ENCODE peak calls at places on chromosomes 12 and 14, in five cellular contexts. B, F, C, U and M are unnamed samples.

GRCh38 chr14:60249321-60250251 is 565 bp downstream of the PPM1A start:
- DNase-seq in B (peak), F (peak), C (peak), U (peak), M (peak)

GRCh38 chr14:89451229-89451628 is 34.2 kb upstream of the FOXN3 start:
- DNase-seq in B (no peak), F (no peak), C (no peak), U (no peak), M (no peak)

GRCh38 chr12:44558340-44559100 is 317.6 kb downstream of the NELL2 start:
- DNase-seq in B (no peak), F (no peak), C (no peak), U (no peak), M (no peak)

GRCh38 chr12:124727922-124728321 is 135.7 kb downstream of the SCARB1 start:
- DNase-seq in B (no peak), F (no peak), C (peak), U (no peak), M (no peak)

GRCh38 chr12:106840217-106840616 is 65.7 kb downstream of the RIC8B start:
- DNase-seq in B (no peak), F (no peak), C (peak), U (no peak), M (no peak)

GRCh38 chr14:75636100-75636692 is 24.5 kb downstream of the ERG28 start:
- DNase-seq in B (no peak), F (no peak), C (peak), U (no peak), M (no peak)

GRCh38 chr12:121334513-121335343 is 17.5 kb downstream of the ANAPC5 start:
- DNase-seq in B (no peak), F (no peak), C (peak), U (no peak), M (peak)

GRCh38 chr14:35296505-35296904 is 4.3 kb downstream of the PSMA6 start:
- DNase-seq in B (no peak), F (no peak), C (no peak), U (no peak), M (no peak)

GRCh38 chr12:80472912-80473500 is 29.0 kb downstream of the PTPRQ start:
- DNase-seq in B (no peak), F (no peak), C (peak), U (peak), M (no peak)

GRCh38 chr12:129790930-129791329 is 112.9 kb downstream of the TMEM132D start:
- DNase-seq in B (no peak), F (no peak), C (no peak), U (no peak), M (no peak)

GRCh38 chr14:96040836-96041371 is 1.7 kb downstream of the C14orf132 start:
- DNase-seq in B (no peak), F (no peak), C (peak), U (no peak), M (no peak)

GRCh38 chr12:114668151-114668891 is 15.7 kb downstream of the TBX3 start:
- DNase-seq in B (no peak), F (no peak), C (peak), U (peak), M (no peak)

GRCh38 chr12:31590730-31591307 is at the start of gene DENND5B:
- DNase-seq in B (no peak), F (no peak), C (peak), U (peak), M (no peak)

GRCh38 chr14:96635850-96636249 is 133.7 kb downstream of the PAPOLA start:
- DNase-seq in B (no peak), F (no peak), C (peak), U (no peak), M (no peak)

GRCh38 chr12:56995201-56995929 is 11.0 kb downstream of the ZBTB39 start:
- DNase-seq in B (no peak), F (no peak), C (no peak), U (no peak), M (no peak)

GRCh38 chr12:102061096-102061555 is 665 bp downstream of the WASHC3 start:
- DNase-seq in B (no peak), F (no peak), C (no peak), U (no peak), M (peak)

GRCh38 chr12:49030714-49031572 is 12.4 kb upstream of the PRKAG1 start:
- DNase-seq in B (no peak), F (no peak), C (no peak), U (no peak), M (no peak)

GRCh38 chr12:100851637-100852036 is 57.1 kb downstream of the ANO4 start:
- DNase-seq in B (no peak), F (no peak), C (no peak), U (no peak), M (no peak)

GRCh38 chr12:104910196-104910840 is 47.8 kb downstream of the SLC41A2 start:
- DNase-seq in B (no peak), F (no peak), C (peak), U (no peak), M (no peak)

GRCh38 chr14:32252030-32252670 is 49.1 kb upstream of the RNU6-8 start:
- DNase-seq in B (no peak), F (peak), C (peak), U (no peak), M (peak)

GRCh38 chr12:19799216-19799615 is 359.9 kb downstream of the AEBP2 start:
- DNase-seq in B (no peak), F (no peak), C (peak), U (no peak), M (no peak)

GRCh38 chr14:74018704-74019407 is at the start of the genes BBOF1 and ENTPD5:
- DNase-seq in B (peak), F (peak), C (peak), U (peak), M (peak)

GRCh38 chr14:29587046-29587445 is 340.6 kb downstream of the PRKD1 start:
- DNase-seq in B (no peak), F (no peak), C (no peak), U (no peak), M (no peak)

GRCh38 chr14:57136669-57137068 is 132.0 kb downstream of the EXOC5 start:
- DNase-seq in B (no peak), F (no peak), C (no peak), U (peak), M (no peak)

GRCh38 chr12:15278816-15279658 is 43.3 kb upstream of the PTPRO start:
- DNase-seq in B (no peak), F (no peak), C (peak), U (peak), M (peak)

GRCh38 chr12:77720258-77720657 is 110.4 kb upstream of the NAV3 start:
- DNase-seq in B (no peak), F (no peak), C (peak), U (no peak), M (no peak)

GRCh38 chr14:51942971-51943370 is 46.4 kb upstream of the RTRAF start:
- DNase-seq in B (no peak), F (no peak), C (no peak), U (no peak), M (no peak)

GRCh38 chr12:84912191-84913142 is at the start of gene SLC6A15:
- DNase-seq in B (no peak), F (no peak), C (peak), U (peak), M (no peak)

GRCh38 chr12:5889381-5890047 is 55.5 kb downstream of the ANO2 start:
- DNase-seq in B (no peak), F (no peak), C (peak), U (no peak), M (no peak)

GRCh38 chr12:91687052-91688017 is 458.3 kb downstream of the BTG1 start:
- DNase-seq in B (no peak), F (no peak), C (no peak), U (no peak), M (peak)

GRCh38 chr12:75933136-75933535 is 98.4 kb downstream of the PHLDA1 start:
- DNase-seq in B (no peak), F (no peak), C (peak), U (no peak), M (no peak)

GRCh38 chr12:58540480-58541299 is 379.6 kb downstream of the LRIG3 start:
- DNase-seq in B (no peak), F (no peak), C (peak), U (peak), M (no peak)